ENCODE peak calls at places on chromosomes 13 and 19, in eight cellular contexts. V is uterus; M is mesendoderm; A is CD4-positive, CD25-positive, alpha-beta regulatory T cell; Z is colonic mucosa; Q is pancreas; Y is left ventricle myocardium inferior; I is breast epithelium. L is an unnamed sample. For H3K27me3, the result is how much of the 10 kb centered on the place peaks cover.

GRCh38 chr13:50198508-50198907 is 183.3 kb downstream of the KCNRG start:
- DNase-seq in V (no peak), M (no peak), A (no peak), Z (no peak), Q (no peak), Y (no peak), I (no peak), L (no peak)

GRCh38 chr13:46527237-46527636 is 25.7 kb upstream of the LRCH1 start:
- DNase-seq in V (no peak), M (no peak), A (no peak), Z (no peak), Q (no peak), Y (no peak), I (no peak), L (no peak)

GRCh38 chr19:50377051-50377441 is 789 bp downstream of the NR1H2 start:
- DNase-seq in V (peak), M (peak), A (peak), Z (peak), Q (peak), Y (no peak), I (peak), L (no peak)

GRCh38 chr13:76890036-76890435 is 3.8 kb upstream of the KCTD12 start:
- DNase-seq in V (no peak), M (no peak), A (no peak), Z (no peak), Q (no peak), Y (no peak), I (no peak), L (no peak)

GRCh38 chr19:38831142-38831605 is 420 bp downstream of the ECH1 start:
- DNase-seq in V (peak), M (peak), A (no peak), Z (peak), Q (peak), Y (peak), I (peak), L (peak)

GRCh38 chr19:30227071-30227621 is 145.0 kb upstream of the ZNF536 start:
- DNase-seq in V (no peak), M (peak), A (no peak), Z (no peak), Q (no peak), Y (no peak), I (no peak), L (no peak)

GRCh38 chr19:40604647-40605200 is 3.6 kb downstream of the LTBP4 start:
- DNase-seq in V (peak), M (no peak), A (no peak), Z (peak), Q (no peak), Y (no peak), I (no peak), L (no peak)

GRCh38 chr19:23971598-23971997 is 56.9 kb downstream of the ZNF726 start:
- DNase-seq in V (no peak), M (no peak), A (no peak), Z (no peak), Q (no peak), Y (no peak), I (no peak), L (no peak)

GRCh38 chr19:29017788-29018187 is 195.2 kb downstream of the UQCRFS1 start:
- DNase-seq in V (no peak), M (no peak), A (no peak), Z (no peak), Q (no peak), Y (no peak), I (no peak), L (no peak)

GRCh38 chr19:35122687-35123551 is 7.3 kb downstream of the FXYD3 start:
- DNase-seq in V (no peak), M (no peak), A (no peak), Z (no peak), Q (no peak), Y (no peak), I (peak), L (no peak)

GRCh38 chr19:14916848-14917247 is 24.4 kb upstream of the OR7C2 start:
- DNase-seq in V (no peak), M (no peak), A (no peak), Z (no peak), Q (no peak), Y (no peak), I (no peak), L (no peak)

GRCh38 chr13:23866420-23867026 is 22.7 kb downstream of the MIPEP start:
- DNase-seq in V (no peak), M (peak), A (no peak), Z (no peak), Q (no peak), Y (no peak), I (no peak), L (no peak)

GRCh38 chr13:46554971-46555370 is 2.0 kb downstream of the LRCH1 start:
- DNase-seq in V (no peak), M (no peak), A (no peak), Z (no peak), Q (no peak), Y (no peak), I (no peak), L (no peak)

GRCh38 chr19:8396563-8397203 is 6.5 kb downstream of the RAB11B start:
- DNase-seq in V (peak), M (peak), A (peak), Z (peak), Q (peak), Y (peak), I (peak), L (peak)

GRCh38 chr13:37209621-37210020 is 104.2 kb upstream of the CSNK1A1L start:
- DNase-seq in V (no peak), M (peak), A (no peak), Z (no peak), Q (no peak), Y (no peak), I (no peak), L (no peak)

GRCh38 chr13:20814224-20814910 is 40.6 kb upstream of the EEF1AKMT1 start:
- DNase-seq in V (peak), M (peak), A (no peak), Z (peak), Q (peak), Y (peak), I (peak), L (no peak)

GRCh38 chr19:4371209-4371897 is 28.0 kb downstream of the MPND start:
- DNase-seq in V (no peak), M (no peak), A (no peak), Z (no peak), Q (no peak), Y (no peak), I (no peak), L (no peak)

DNA sequence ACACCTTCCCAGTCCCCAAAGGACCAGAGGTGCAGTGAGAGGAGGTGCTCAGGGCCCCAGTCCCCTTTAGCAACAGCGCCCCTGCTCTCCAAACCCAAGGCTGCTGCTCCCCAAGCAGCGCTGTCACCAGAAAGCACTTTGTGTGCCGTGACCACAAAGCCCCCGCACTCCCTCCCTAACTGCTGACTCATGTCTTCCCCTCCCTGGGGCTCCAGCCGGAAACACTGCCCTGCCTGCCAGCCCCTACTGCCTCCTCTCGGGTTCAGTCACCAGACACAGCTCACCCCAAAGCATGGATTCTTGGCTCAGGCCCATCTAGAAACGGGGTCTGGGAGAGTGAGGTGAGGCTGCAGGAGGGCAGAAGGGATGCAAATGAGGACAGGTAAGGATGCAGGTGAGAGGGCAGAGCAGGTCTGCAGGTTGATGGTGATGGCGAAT is 4.9 kb upstream of the TNFSF14 start:
- DNase-seq in V (peak), M (peak), A (peak), Z (peak), Q (peak), Y (peak), I (peak), L (no peak)
- H3K27ac ChIP-seq in V (no peak), M (no peak), A (peak), Z (no peak), Q (no peak), Y (no peak), I (no peak), L (no peak)

DNA sequence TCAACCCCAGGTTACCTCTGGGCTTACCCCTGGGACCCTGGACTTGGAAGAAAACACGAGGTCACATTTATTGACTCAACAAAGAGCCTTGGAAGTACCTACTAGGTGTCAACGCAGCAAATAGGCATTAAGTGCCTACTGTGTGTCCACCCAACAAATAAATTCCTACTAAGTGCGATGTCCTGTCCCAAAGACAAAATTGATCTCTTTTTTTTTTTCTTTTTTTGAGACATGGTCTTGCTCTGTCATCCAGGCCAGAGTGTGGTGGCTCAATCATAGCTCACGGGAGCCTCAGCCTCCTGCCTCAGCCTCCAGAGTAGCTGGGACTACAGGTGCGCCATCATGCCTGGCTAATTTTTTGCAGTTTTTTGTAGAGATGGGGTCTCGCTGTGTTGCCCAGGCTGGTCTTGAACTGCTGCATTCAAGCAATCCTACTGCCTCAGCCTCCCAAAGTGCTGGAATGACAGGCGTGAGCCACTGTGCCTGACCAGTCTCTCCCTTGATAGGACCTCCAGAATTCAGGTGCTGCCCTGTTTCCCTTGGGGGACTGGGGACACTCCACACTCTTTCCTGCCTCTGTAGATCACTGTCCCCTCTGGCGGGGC is 595 bp upstream of the S1PR2 start:
- DNase-seq in V (no peak), M (no peak), A (no peak), Z (no peak), Q (no peak), Y (no peak), I (no peak), L (no peak)
- H3K27me3 ChIP-seq in V (under half), M (under half), A (under half), Z (under half), Q (under half), Y (under half), I (under half), L (under half)

GRCh38 chr19:10227215-10227971 is 3.7 kb downstream of the S1PR2 start:
- DNase-seq in V (peak), M (peak), A (no peak), Z (no peak), Q (no peak), Y (peak), I (peak), L (peak)
- H3K4me3 ChIP-seq in V (peak), M (no peak), A (no peak), Z (no peak), Q (no peak), Y (peak), I (peak), L (peak)

DNA sequence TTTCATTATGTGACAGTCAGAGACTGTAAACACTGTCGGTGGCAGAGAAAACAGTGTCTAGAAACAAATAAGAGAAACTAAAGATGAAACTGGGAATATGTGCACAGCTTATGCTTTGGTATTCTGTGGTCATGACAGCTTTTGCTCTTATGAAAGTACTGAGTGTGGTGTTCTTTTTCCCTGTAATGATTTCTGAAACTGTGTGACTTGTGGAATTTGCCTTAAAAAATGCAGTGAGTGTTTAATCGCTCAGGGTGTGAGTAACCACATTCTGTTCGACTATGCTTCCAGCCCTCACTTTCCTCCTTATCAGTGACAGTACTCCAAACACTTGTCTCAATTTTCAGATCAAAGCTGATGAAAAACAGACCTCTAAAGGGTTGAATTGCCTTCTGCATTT is 66.9 kb upstream of the DIAPH3 start:
- DNase-seq in V (no peak), M (peak), A (no peak), Z (no peak), Q (no peak), Y (no peak), I (no peak), L (no peak)
- H3K27ac ChIP-seq in V (no peak), M (no peak), A (no peak), Z (no peak), Q (no peak), Y (no peak), I (no peak), L (no peak)

GRCh38 chr13:22077205-22077683 is 406.4 kb downstream of the FGF9 start:
- DNase-seq in V (no peak), M (no peak), A (no peak), Z (no peak), Q (no peak), Y (no peak), I (no peak), L (no peak)
- H3K27me3 ChIP-seq in V (under half), M (under half), A (under half), Z (under half), Q (under half), Y (under half), I (under half), L (under half)

DNA sequence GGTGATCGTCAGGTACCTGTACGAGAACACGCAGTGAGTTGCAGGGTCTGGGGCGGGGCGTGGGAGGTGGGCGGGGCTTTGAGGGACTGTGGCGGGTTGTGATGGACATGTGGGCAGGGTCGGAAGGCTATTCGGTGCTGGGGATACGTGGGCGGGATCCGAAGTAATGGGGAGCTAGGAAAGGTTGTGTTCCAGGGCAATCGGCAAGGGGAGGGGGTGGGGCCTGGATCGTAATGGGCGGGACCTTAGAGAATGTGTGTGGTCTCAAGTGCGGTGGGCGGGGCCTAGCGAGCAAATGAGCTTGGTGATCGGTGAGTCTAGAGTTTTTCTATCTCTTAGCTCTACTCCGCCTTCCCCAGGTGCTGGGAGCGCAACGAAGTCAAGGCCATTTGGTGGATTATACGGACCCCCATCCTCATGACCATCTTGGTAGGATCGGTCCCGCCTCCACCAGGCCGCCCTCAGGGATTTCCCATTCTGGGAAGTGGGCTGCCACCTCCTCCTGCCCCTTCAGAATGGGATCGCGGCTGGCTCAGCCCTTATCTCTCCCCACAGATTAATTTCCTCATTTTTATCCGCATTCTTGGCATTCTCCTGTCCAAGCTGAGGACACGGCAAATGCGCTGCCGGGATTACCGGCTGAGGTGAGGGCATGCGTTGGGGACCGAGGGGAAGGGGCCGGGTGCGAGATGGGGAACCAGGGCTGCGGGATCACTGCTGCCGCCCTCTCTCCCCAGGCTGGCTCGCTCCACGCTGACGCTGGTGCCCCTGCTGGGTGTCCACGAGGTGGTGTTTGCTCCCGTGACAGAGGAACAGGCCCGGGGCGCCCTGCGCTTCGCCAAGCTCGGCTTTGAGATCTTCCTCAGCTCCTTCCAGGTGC is 9.6 kb downstream of the GIPR start:
- DNase-seq in V (peak), M (peak), A (peak), Z (peak), Q (peak), Y (peak), I (peak), L (peak)
- H3K4me3 ChIP-seq in V (no peak), M (peak), A (no peak), Z (peak), Q (peak), Y (peak), I (peak), L (peak)

GRCh38 chr19:17078038-17078919 is 2.7 kb downstream of the MYO9B start:
- DNase-seq in V (no peak), M (peak), A (no peak), Z (no peak), Q (no peak), Y (no peak), I (no peak), L (no peak)

GRCh38 chr19:17075860-17076538 is 422 bp downstream of the MYO9B start:
- DNase-seq in V (peak), M (peak), A (peak), Z (peak), Q (peak), Y (peak), I (peak), L (no peak)

GRCh38 chr19:17075035-17075859 is at the start of the genes HAUS8 and MYO9B:
- DNase-seq in V (peak), M (peak), A (peak), Z (peak), Q (peak), Y (peak), I (peak), L (peak)

GRCh38 chr19:17077447-17078028 is 2.0 kb downstream of the MYO9B start:
- DNase-seq in V (no peak), M (no peak), A (no peak), Z (no peak), Q (no peak), Y (no peak), I (no peak), L (no peak)

DNA sequence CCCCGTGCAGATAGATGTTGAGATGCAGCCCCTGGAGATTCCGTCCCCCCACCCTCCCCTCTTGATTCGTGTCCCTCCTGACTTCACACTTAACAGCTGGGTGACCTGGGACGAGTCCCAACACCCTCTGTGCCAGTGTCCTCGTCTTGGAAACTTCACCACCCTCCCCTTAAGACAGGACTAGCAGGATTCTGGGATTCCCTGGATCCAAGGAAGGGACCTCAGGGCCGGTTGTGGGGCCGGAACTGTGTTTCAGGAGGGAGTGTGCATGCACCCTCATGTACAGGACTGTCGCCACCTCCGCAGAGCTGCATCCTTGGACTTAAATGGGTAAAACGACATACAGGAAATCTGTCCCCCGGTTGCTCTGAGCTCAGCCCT is 952 bp downstream of the MYO9B start:
- DNase-seq in V (no peak), M (peak), A (peak), Z (no peak), Q (no peak), Y (no peak), I (no peak), L (no peak)
- H3K27ac ChIP-seq in V (peak), M (no peak), A (peak), Z (peak), Q (no peak), Y (peak), I (peak), L (peak)

GRCh38 chr13:94327318-94327717 is 152.2 kb downstream of the DCT start:
- DNase-seq in V (no peak), M (peak), A (peak), Z (no peak), Q (no peak), Y (no peak), I (no peak), L (no peak)

GRCh38 chr13:94324409-94325147 is 154.9 kb downstream of the DCT start:
- DNase-seq in V (no peak), M (peak), A (no peak), Z (no peak), Q (no peak), Y (no peak), I (no peak), L (no peak)

GRCh38 chr13:94325660-94326059 is 153.8 kb downstream of the DCT start:
- DNase-seq in V (no peak), M (peak), A (no peak), Z (no peak), Q (no peak), Y (no peak), I (no peak), L (no peak)

GRCh38 chr13:94323746-94324408 is 155.6 kb downstream of the DCT start:
- DNase-seq in V (no peak), M (peak), A (peak), Z (no peak), Q (no peak), Y (no peak), I (no peak), L (no peak)

GRCh38 chr13:94325148-94325528 is 154.3 kb downstream of the DCT start:
- DNase-seq in V (no peak), M (no peak), A (no peak), Z (no peak), Q (no peak), Y (no peak), I (no peak), L (no peak)
- H3K27me3 ChIP-seq in V (under half), M (under half), A (under half), Z (under half), Q (under half), Y (under half), I (under half), L (under half)

GRCh38 chr13:106103779-106104178 is 431.7 kb downstream of the EFNB2 start:
- DNase-seq in V (no peak), M (peak), A (no peak), Z (peak), Q (no peak), Y (no peak), I (no peak), L (no peak)
- H3K4me3 ChIP-seq in V (no peak), M (no peak), A (no peak), Z (no peak), Q (no peak), Y (no peak), I (no peak), L (no peak)

L was measured in dorsolateral prefrontal cortex.